ENCODE peak calls at places on chromosomes 5 and 9, in seven cellular contexts. One of them, this sample, is unnamed.

GRCh38 chr5:37208883-37209808 is 40.0 kb downstream of the CPLANE1 start:
- DNase-seq in B cell: peak; percentile 25
- DNase-seq in A549: no peak
- DNase-seq in WERI-Rb-1: no peak
- DNase-seq in choroid plexus epithelial cell: peak; percentile 43
- DNase-seq in CD8-positive, alpha-beta T cell: peak; percentile 54
- DNase-seq in OCI-LY7: no peak
- DNase-seq in this sample: no peak

GRCh38 chr5:39570418-39571027 is 145.7 kb upstream of the DAB2 start:
- DNase-seq in A549: peak; percentile 10
- DNase-seq in WERI-Rb-1: no peak
- DNase-seq in B cell: no peak
- DNase-seq in CD8-positive, alpha-beta T cell: no peak
- DNase-seq in choroid plexus epithelial cell: peak; percentile 77
- DNase-seq in OCI-LY7: peak; percentile 35
- DNase-seq in this sample: no peak

GRCh38 chr5:4042311-4042710 is 446.7 kb downstream of the IRX1 start:
- DNase-seq in CD8-positive, alpha-beta T cell: no peak
- DNase-seq in choroid plexus epithelial cell: no peak
- DNase-seq in B cell: no peak
- DNase-seq in OCI-LY7: no peak
- DNase-seq in A549: no peak
- DNase-seq in WERI-Rb-1: no peak
- DNase-seq in this sample: no peak

GRCh38 chr5:17081142-17081541 is 136.3 kb upstream of the BASP1 start:
- DNase-seq in B cell: no peak
- DNase-seq in CD8-positive, alpha-beta T cell: no peak
- DNase-seq in A549: no peak
- DNase-seq in WERI-Rb-1: no peak
- DNase-seq in choroid plexus epithelial cell: no peak
- DNase-seq in OCI-LY7: no peak
- DNase-seq in this sample: no peak

GRCh38 chr5:120413706-120414105 is 50.4 kb upstream of the PRR16 start:
- DNase-seq in WERI-Rb-1: no peak
- DNase-seq in B cell: no peak
- DNase-seq in choroid plexus epithelial cell: peak; percentile 11
- DNase-seq in CD8-positive, alpha-beta T cell: no peak
- DNase-seq in OCI-LY7: no peak
- DNase-seq in A549: no peak
- DNase-seq in this sample: no peak

GRCh38 chr5:173542964-173543363 is 73.5 kb downstream of the BOD1 start:
- DNase-seq in A549: no peak
- DNase-seq in choroid plexus epithelial cell: no peak
- DNase-seq in OCI-LY7: no peak
- DNase-seq in CD8-positive, alpha-beta T cell: no peak
- DNase-seq in B cell: no peak
- DNase-seq in WERI-Rb-1: no peak
- DNase-seq in this sample: no peak

GRCh38 chr5:75847561-75848021 is 130.4 kb upstream of the POC5 start:
- DNase-seq in WERI-Rb-1: no peak
- DNase-seq in A549: no peak
- DNase-seq in OCI-LY7: peak; percentile 4
- DNase-seq in choroid plexus epithelial cell: no peak
- DNase-seq in B cell: peak; percentile 56
- DNase-seq in CD8-positive, alpha-beta T cell: no peak
- DNase-seq in this sample: no peak

GRCh38 chr9:115195889-115196288 is 77.9 kb upstream of the TNC start:
- DNase-seq in choroid plexus epithelial cell: no peak
- DNase-seq in A549: no peak
- DNase-seq in B cell: no peak
- DNase-seq in CD8-positive, alpha-beta T cell: no peak
- DNase-seq in OCI-LY7: no peak
- DNase-seq in WERI-Rb-1: no peak
- DNase-seq in this sample: no peak

GRCh38 chr5:143080982-143081381 is 310.8 kb downstream of the ARHGAP26 start:
- DNase-seq in choroid plexus epithelial cell: no peak
- DNase-seq in OCI-LY7: no peak
- DNase-seq in B cell: no peak
- DNase-seq in CD8-positive, alpha-beta T cell: no peak
- DNase-seq in A549: no peak
- DNase-seq in WERI-Rb-1: no peak
- DNase-seq in this sample: no peak

GRCh38 chr9:108047264-108047663 is 557.7 kb upstream of the KLF4 start:
- DNase-seq in A549: no peak
- DNase-seq in choroid plexus epithelial cell: peak; percentile 68
- DNase-seq in WERI-Rb-1: no peak
- DNase-seq in CD8-positive, alpha-beta T cell: no peak
- DNase-seq in B cell: no peak
- DNase-seq in OCI-LY7: no peak
- DNase-seq in this sample: no peak

GRCh38 chr5:75885321-75885720 is 168.1 kb upstream of the POC5 start:
- DNase-seq in CD8-positive, alpha-beta T cell: no peak
- DNase-seq in OCI-LY7: no peak
- DNase-seq in B cell: no peak
- DNase-seq in WERI-Rb-1: no peak
- DNase-seq in A549: no peak
- DNase-seq in choroid plexus epithelial cell: no peak
- DNase-seq in this sample: no peak

GRCh38 chr9:92947268-92948031 is at the start of gene FGD3:
- DNase-seq in choroid plexus epithelial cell: no peak
- DNase-seq in B cell: peak; percentile 62
- DNase-seq in WERI-Rb-1: peak; percentile 74
- DNase-seq in A549: peak; percentile 37
- DNase-seq in CD8-positive, alpha-beta T cell: peak; percentile 76
- DNase-seq in OCI-LY7: no peak
- DNase-seq in this sample: no peak

GRCh38 chr5:111774525-111774924 is 17.5 kb upstream of the NREP start:
- DNase-seq in A549: no peak
- DNase-seq in WERI-Rb-1: peak; percentile 39
- DNase-seq in CD8-positive, alpha-beta T cell: no peak
- DNase-seq in OCI-LY7: peak; percentile 49
- DNase-seq in choroid plexus epithelial cell: peak; percentile 70
- DNase-seq in B cell: no peak
- DNase-seq in this sample: no peak

GRCh38 chr5:38666668-38667498 is 110.4 kb upstream of the LIFR start:
- DNase-seq in B cell: no peak
- DNase-seq in A549: peak; percentile 43
- DNase-seq in WERI-Rb-1: peak; percentile 63
- DNase-seq in choroid plexus epithelial cell: peak; percentile 87
- DNase-seq in OCI-LY7: peak; percentile 5
- DNase-seq in CD8-positive, alpha-beta T cell: no peak
- DNase-seq in this sample: no peak

GRCh38 chr9:967851-968641 is 8.4 kb upstream of the DMRT3 start:
- DNase-seq in A549: no peak
- DNase-seq in WERI-Rb-1: no peak
- DNase-seq in choroid plexus epithelial cell: no peak
- DNase-seq in CD8-positive, alpha-beta T cell: no peak
- DNase-seq in B cell: no peak
- DNase-seq in OCI-LY7: no peak
- DNase-seq in this sample: no peak

GRCh38 chr5:120599576-120599975 is 135.5 kb downstream of the PRR16 start:
- DNase-seq in choroid plexus epithelial cell: peak; percentile 87
- DNase-seq in CD8-positive, alpha-beta T cell: no peak
- DNase-seq in B cell: no peak
- DNase-seq in A549: no peak
- DNase-seq in WERI-Rb-1: no peak
- DNase-seq in OCI-LY7: no peak
- DNase-seq in this sample: no peak

GRCh38 chr9:91963711-91964240 is 13.7 kb upstream of the ROR2 start:
- DNase-seq in B cell: no peak
- DNase-seq in choroid plexus epithelial cell: no peak
- DNase-seq in WERI-Rb-1: no peak
- DNase-seq in CD8-positive, alpha-beta T cell: no peak
- DNase-seq in A549: no peak
- DNase-seq in OCI-LY7: no peak
- DNase-seq in this sample: no peak

GRCh38 chr5:56414056-56414455 is 180.9 kb upstream of the ANKRD55 start:
- DNase-seq in WERI-Rb-1: no peak
- DNase-seq in CD8-positive, alpha-beta T cell: no peak
- DNase-seq in OCI-LY7: peak; percentile 28
- DNase-seq in A549: no peak
- DNase-seq in choroid plexus epithelial cell: no peak
- DNase-seq in B cell: no peak
- DNase-seq in this sample: no peak

GRCh38 chr9:81389569-81389993 is 299.8 kb downstream of the TLE1 start:
- DNase-seq in OCI-LY7: no peak
- DNase-seq in choroid plexus epithelial cell: peak; percentile 97
- DNase-seq in B cell: no peak
- DNase-seq in WERI-Rb-1: no peak
- DNase-seq in A549: peak; percentile 58
- DNase-seq in CD8-positive, alpha-beta T cell: no peak
- DNase-seq in this sample: no peak

GRCh38 chr5:42767491-42768105 is 11.0 kb downstream of the CCDC152 start:
- DNase-seq in WERI-Rb-1: no peak
- DNase-seq in CD8-positive, alpha-beta T cell: no peak
- DNase-seq in OCI-LY7: peak; percentile 27
- DNase-seq in B cell: no peak
- DNase-seq in choroid plexus epithelial cell: peak; percentile 60
- DNase-seq in A549: no peak
- DNase-seq in this sample: no peak

GRCh38 chr9:5446451-5447236 is 3.7 kb upstream of the CD274 start:
- DNase-seq in B cell: no peak
- DNase-seq in choroid plexus epithelial cell: no peak
- DNase-seq in OCI-LY7: no peak
- DNase-seq in WERI-Rb-1: no peak
- DNase-seq in CD8-positive, alpha-beta T cell: no peak
- DNase-seq in A549: no peak
- DNase-seq in this sample: no peak

GRCh38 chr9:33263131-33263935 is 1.2 kb downstream of the BAG1 start:
- DNase-seq in B cell: no peak
- DNase-seq in CD8-positive, alpha-beta T cell: no peak
- DNase-seq in A549: no peak
- DNase-seq in WERI-Rb-1: no peak
- DNase-seq in OCI-LY7: peak; percentile 43
- DNase-seq in choroid plexus epithelial cell: peak; percentile 29
- DNase-seq in this sample: no peak

GRCh38 chr9:137351781-137352501 is 49.9 kb upstream of the NRARP start:
- DNase-seq in WERI-Rb-1: no peak
- DNase-seq in OCI-LY7: no peak
- DNase-seq in choroid plexus epithelial cell: no peak
- DNase-seq in A549: no peak
- DNase-seq in B cell: no peak
- DNase-seq in CD8-positive, alpha-beta T cell: no peak
- DNase-seq in this sample: no peak

GRCh38 chr5:586751-587285 is 25.3 kb upstream of the CEP72 start:
- DNase-seq in choroid plexus epithelial cell: no peak
- DNase-seq in OCI-LY7: no peak
- DNase-seq in CD8-positive, alpha-beta T cell: no peak
- DNase-seq in B cell: no peak
- DNase-seq in A549: peak; percentile 55
- DNase-seq in WERI-Rb-1: no peak
- DNase-seq in this sample: peak; percentile 77
- TF ChIP-seq CTCF in choroid plexus epithelial cell: no peak
- TF ChIP-seq CTCF in OCI-LY7: no peak
- TF ChIP-seq CTCF in CD8-positive, alpha-beta T cell: no peak
- TF ChIP-seq CTCF in B cell: no peak
- TF ChIP-seq CTCF in A549: no peak
- TF ChIP-seq CTCF in WERI-Rb-1: peak; percentile 17
- TF ChIP-seq CTCF in this sample: peak; percentile 37

DNA sequence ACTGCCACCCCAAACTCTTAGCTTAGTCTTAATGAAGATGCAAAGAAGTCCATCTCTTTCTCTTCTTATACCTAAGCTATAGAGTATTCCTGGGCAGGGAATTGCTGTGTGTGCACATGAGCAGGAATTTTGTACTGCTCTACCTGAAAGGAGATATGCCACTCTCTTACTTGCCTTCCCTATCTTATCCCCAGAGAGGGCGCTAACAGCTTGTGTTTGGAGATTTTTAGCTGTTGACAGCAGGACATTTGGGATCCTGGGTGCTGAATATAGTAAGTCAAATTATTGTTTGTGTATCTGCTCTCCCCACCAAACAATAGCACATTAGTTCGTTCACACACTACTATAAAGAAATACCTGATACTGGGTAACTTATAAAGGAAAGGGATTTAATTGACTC is 159.5 kb downstream of the GABRG2 start:
- DNase-seq in A549: no peak
- DNase-seq in CD8-positive, alpha-beta T cell: no peak
- DNase-seq in WERI-Rb-1: no peak
- DNase-seq in B cell: no peak
- DNase-seq in choroid plexus epithelial cell: no peak
- DNase-seq in OCI-LY7: no peak
- DNase-seq in this sample: no peak
- TF ChIP-seq CTCF in A549: no peak
- TF ChIP-seq CTCF in CD8-positive, alpha-beta T cell: no peak
- TF ChIP-seq CTCF in WERI-Rb-1: no peak
- TF ChIP-seq CTCF in B cell: no peak
- TF ChIP-seq CTCF in choroid plexus epithelial cell: no peak
- TF ChIP-seq CTCF in OCI-LY7: peak; percentile 23
- TF ChIP-seq CTCF in this sample: no peak

GRCh38 chr5:92916036-92916435 is 665.0 kb downstream of the NR2F1-AS1 start:
- DNase-seq in WERI-Rb-1: no peak
- DNase-seq in B cell: no peak
- DNase-seq in CD8-positive, alpha-beta T cell: no peak
- DNase-seq in choroid plexus epithelial cell: peak; percentile 82
- DNase-seq in OCI-LY7: no peak
- DNase-seq in A549: no peak
- DNase-seq in this sample: no peak
- TF ChIP-seq CTCF in WERI-Rb-1: no peak
- TF ChIP-seq CTCF in B cell: no peak
- TF ChIP-seq CTCF in CD8-positive, alpha-beta T cell: no peak
- TF ChIP-seq CTCF in choroid plexus epithelial cell: peak; percentile 48
- TF ChIP-seq CTCF in OCI-LY7: no peak
- TF ChIP-seq CTCF in A549: peak; percentile 25
- TF ChIP-seq CTCF in this sample: peak; percentile 54

GRCh38 chr5:98563885-98564653 is 209.4 kb upstream of the RGMB start:
- DNase-seq in CD8-positive, alpha-beta T cell: no peak
- DNase-seq in WERI-Rb-1: no peak
- DNase-seq in B cell: no peak
- DNase-seq in choroid plexus epithelial cell: no peak
- DNase-seq in A549: no peak
- DNase-seq in OCI-LY7: no peak
- DNase-seq in this sample: no peak
- TF ChIP-seq CTCF in CD8-positive, alpha-beta T cell: no peak
- TF ChIP-seq CTCF in WERI-Rb-1: no peak
- TF ChIP-seq CTCF in B cell: no peak
- TF ChIP-seq CTCF in choroid plexus epithelial cell: no peak
- TF ChIP-seq CTCF in A549: no peak
- TF ChIP-seq CTCF in OCI-LY7: no peak
- TF ChIP-seq CTCF in this sample: no peak

GRCh38 chr9:31799953-31800609 is 584.4 kb upstream of the ACO1 start:
- DNase-seq in A549: no peak
- DNase-seq in OCI-LY7: peak; percentile 14
- DNase-seq in choroid plexus epithelial cell: peak; percentile 79
- DNase-seq in WERI-Rb-1: peak; percentile 37
- DNase-seq in B cell: no peak
- DNase-seq in CD8-positive, alpha-beta T cell: no peak
- DNase-seq in this sample: no peak
- TF ChIP-seq CTCF in A549: peak; percentile 24
- TF ChIP-seq CTCF in OCI-LY7: peak; percentile 78
- TF ChIP-seq CTCF in choroid plexus epithelial cell: peak; percentile 74
- TF ChIP-seq CTCF in WERI-Rb-1: peak; percentile 57
- TF ChIP-seq CTCF in B cell: peak; percentile 29
- TF ChIP-seq CTCF in CD8-positive, alpha-beta T cell: peak; percentile 50
- TF ChIP-seq CTCF in this sample: peak; percentile 90

GRCh38 chr9:9523476-9523875 is 1089.3 kb downstream of the PTPRD start:
- DNase-seq in WERI-Rb-1: no peak
- DNase-seq in choroid plexus epithelial cell: no peak
- DNase-seq in OCI-LY7: no peak
- DNase-seq in A549: no peak
- DNase-seq in CD8-positive, alpha-beta T cell: no peak
- DNase-seq in B cell: no peak
- DNase-seq in this sample: no peak

GRCh38 chr9:9522406-9522805 is 1090.4 kb downstream of the PTPRD start:
- DNase-seq in OCI-LY7: no peak
- DNase-seq in CD8-positive, alpha-beta T cell: no peak
- DNase-seq in B cell: no peak
- DNase-seq in choroid plexus epithelial cell: no peak
- DNase-seq in WERI-Rb-1: no peak
- DNase-seq in A549: no peak
- DNase-seq in this sample: no peak

GRCh38 chr9:9521033-9521779 is 1091.6 kb downstream of the PTPRD start:
- DNase-seq in A549: no peak
- DNase-seq in B cell: no peak
- DNase-seq in WERI-Rb-1: no peak
- DNase-seq in OCI-LY7: no peak
- DNase-seq in CD8-positive, alpha-beta T cell: no peak
- DNase-seq in choroid plexus epithelial cell: no peak
- DNase-seq in this sample: no peak
- TF ChIP-seq CTCF in A549: no peak
- TF ChIP-seq CTCF in B cell: no peak
- TF ChIP-seq CTCF in WERI-Rb-1: no peak
- TF ChIP-seq CTCF in OCI-LY7: no peak
- TF ChIP-seq CTCF in CD8-positive, alpha-beta T cell: no peak
- TF ChIP-seq CTCF in choroid plexus epithelial cell: no peak
- TF ChIP-seq CTCF in this sample: no peak

This sample was measured in chondrocyte.